ENCODE peak calls at places on chromosomes 1 and 21, in six cellular contexts. One of them, this sample, is unnamed.

GRCh38 chr1:121546830-121547680 is 362.3 kb downstream of the SRGAP2C start:
- DNase-seq in CD8-positive, alpha-beta memory T cell: no peak
- DNase-seq in Panc1: peak
- DNase-seq in neural progenitor cell: no peak
- DNase-seq in aorta: no peak
- DNase-seq in lung: no peak
- DNase-seq in this sample: no peak

GRCh38 chr1:201461783-201462441 is 7.1 kb downstream of the PHLDA3 start:
- DNase-seq in lung: peak
- DNase-seq in aorta: peak
- DNase-seq in Panc1: peak
- DNase-seq in CD8-positive, alpha-beta memory T cell: no peak
- DNase-seq in neural progenitor cell: no peak
- DNase-seq in this sample: peak

GRCh38 chr1:5311634-5312298 is 657.4 kb downstream of the AJAP1 start:
- DNase-seq in CD8-positive, alpha-beta memory T cell: no peak
- DNase-seq in neural progenitor cell: peak
- DNase-seq in aorta: no peak
- DNase-seq in Panc1: no peak
- DNase-seq in lung: no peak
- DNase-seq in this sample: no peak

GRCh38 chr1:64828829-64829228 is 84.0 kb downstream of the RAVER2 start:
- DNase-seq in neural progenitor cell: no peak
- DNase-seq in aorta: no peak
- DNase-seq in CD8-positive, alpha-beta memory T cell: no peak
- DNase-seq in lung: no peak
- DNase-seq in Panc1: no peak
- DNase-seq in this sample: no peak

GRCh38 chr21:26843912-26844257 is 1.3 kb downstream of the ADAMTS1 start:
- DNase-seq in neural progenitor cell: peak
- DNase-seq in Panc1: no peak
- DNase-seq in aorta: no peak
- DNase-seq in CD8-positive, alpha-beta memory T cell: no peak
- DNase-seq in lung: no peak
- DNase-seq in this sample: peak

GRCh38 chr1:159179906-159180305 is 8.5 kb downstream of the CADM3 start:
- DNase-seq in neural progenitor cell: no peak
- DNase-seq in CD8-positive, alpha-beta memory T cell: no peak
- DNase-seq in aorta: no peak
- DNase-seq in Panc1: no peak
- DNase-seq in lung: no peak
- DNase-seq in this sample: no peak

GRCh38 chr1:223186800-223187199 is 43.8 kb upstream of the TLR5 start:
- DNase-seq in CD8-positive, alpha-beta memory T cell: no peak
- DNase-seq in lung: no peak
- DNase-seq in neural progenitor cell: no peak
- DNase-seq in Panc1: no peak
- DNase-seq in aorta: no peak
- DNase-seq in this sample: no peak

GRCh38 chr1:151621351-151621750 is 9.5 kb downstream of the SNX27 start:
- DNase-seq in CD8-positive, alpha-beta memory T cell: no peak
- DNase-seq in aorta: no peak
- DNase-seq in neural progenitor cell: no peak
- DNase-seq in lung: no peak
- DNase-seq in Panc1: no peak
- DNase-seq in this sample: no peak

GRCh38 chr1:43367026-43367903 is 546 bp downstream of the ELOVL1 start:
- DNase-seq in neural progenitor cell: peak
- DNase-seq in CD8-positive, alpha-beta memory T cell: peak
- DNase-seq in Panc1: no peak
- DNase-seq in aorta: peak
- DNase-seq in lung: no peak
- DNase-seq in this sample: peak

GRCh38 chr1:102891868-102892625 is 216.3 kb downstream of the COL11A1 start:
- DNase-seq in Panc1: no peak
- DNase-seq in lung: no peak
- DNase-seq in aorta: no peak
- DNase-seq in CD8-positive, alpha-beta memory T cell: no peak
- DNase-seq in neural progenitor cell: no peak
- DNase-seq in this sample: peak

GRCh38 chr1:24199291-24199900 is 12.3 kb upstream of the IFNLR1 start:
- DNase-seq in lung: peak
- DNase-seq in CD8-positive, alpha-beta memory T cell: peak
- DNase-seq in aorta: peak
- DNase-seq in Panc1: peak
- DNase-seq in neural progenitor cell: peak
- DNase-seq in this sample: peak

GRCh38 chr1:180639871-180640270 is 8.0 kb downstream of the XPR1 start:
- DNase-seq in lung: no peak
- DNase-seq in Panc1: no peak
- DNase-seq in neural progenitor cell: peak
- DNase-seq in aorta: no peak
- DNase-seq in CD8-positive, alpha-beta memory T cell: no peak
- DNase-seq in this sample: no peak

GRCh38 chr1:166838766-166839599 is at the start of gene POGK:
- DNase-seq in Panc1: peak
- DNase-seq in aorta: peak
- DNase-seq in neural progenitor cell: peak
- DNase-seq in CD8-positive, alpha-beta memory T cell: peak
- DNase-seq in lung: peak
- DNase-seq in this sample: peak

GRCh38 chr1:15205586-15206346 is 41.3 kb upstream of the FHAD1 start:
- DNase-seq in neural progenitor cell: no peak
- DNase-seq in aorta: peak
- DNase-seq in lung: no peak
- DNase-seq in Panc1: no peak
- DNase-seq in CD8-positive, alpha-beta memory T cell: no peak
- DNase-seq in this sample: no peak

GRCh38 chr1:15210651-15211390 is 36.2 kb upstream of the FHAD1 start:
- DNase-seq in aorta: peak
- DNase-seq in CD8-positive, alpha-beta memory T cell: no peak
- DNase-seq in lung: no peak
- DNase-seq in neural progenitor cell: no peak
- DNase-seq in Panc1: no peak
- DNase-seq in this sample: no peak

GRCh38 chr1:15207031-15207828 is 39.8 kb upstream of the FHAD1 start:
- DNase-seq in CD8-positive, alpha-beta memory T cell: no peak
- DNase-seq in aorta: peak
- DNase-seq in lung: no peak
- DNase-seq in Panc1: no peak
- DNase-seq in neural progenitor cell: peak
- DNase-seq in this sample: no peak

GRCh38 chr1:15206418-15207030 is 40.5 kb upstream of the FHAD1 start:
- DNase-seq in CD8-positive, alpha-beta memory T cell: no peak
- DNase-seq in aorta: peak
- DNase-seq in lung: no peak
- DNase-seq in neural progenitor cell: peak
- DNase-seq in Panc1: no peak
- DNase-seq in this sample: peak

GRCh38 chr1:15207829-15208429 is 39.1 kb upstream of the FHAD1 start:
- DNase-seq in CD8-positive, alpha-beta memory T cell: no peak
- DNase-seq in neural progenitor cell: no peak
- DNase-seq in Panc1: no peak
- DNase-seq in aorta: peak
- DNase-seq in lung: no peak
- DNase-seq in this sample: no peak
- H3K27ac ChIP-seq in CD8-positive, alpha-beta memory T cell: no peak
- H3K27ac ChIP-seq in neural progenitor cell: no peak
- H3K27ac ChIP-seq in Panc1: no peak
- H3K27ac ChIP-seq in aorta: no peak
- H3K27ac ChIP-seq in lung: no peak
- H3K27ac ChIP-seq in this sample: no peak

GRCh38 chr1:54887665-54888071 is 673 bp upstream of the DHCR24 start:
- DNase-seq in lung: peak
- DNase-seq in Panc1: no peak
- DNase-seq in aorta: peak
- DNase-seq in neural progenitor cell: peak
- DNase-seq in CD8-positive, alpha-beta memory T cell: no peak
- DNase-seq in this sample: peak
- H3K27ac ChIP-seq in lung: no peak
- H3K27ac ChIP-seq in Panc1: peak
- H3K27ac ChIP-seq in aorta: no peak
- H3K27ac ChIP-seq in neural progenitor cell: peak
- H3K27ac ChIP-seq in CD8-positive, alpha-beta memory T cell: peak
- H3K27ac ChIP-seq in this sample: peak

GRCh38 chr1:68230901-68231626 is 1.3 kb downstream of the WLS start:
- DNase-seq in Panc1: no peak
- DNase-seq in neural progenitor cell: peak
- DNase-seq in CD8-positive, alpha-beta memory T cell: no peak
- DNase-seq in lung: peak
- DNase-seq in aorta: peak
- DNase-seq in this sample: peak
- H3K27ac ChIP-seq in Panc1: no peak
- H3K27ac ChIP-seq in neural progenitor cell: peak
- H3K27ac ChIP-seq in CD8-positive, alpha-beta memory T cell: no peak
- H3K27ac ChIP-seq in lung: peak
- H3K27ac ChIP-seq in aorta: no peak
- H3K27ac ChIP-seq in this sample: peak

GRCh38 chr21:34835526-34835925 is 166.7 kb downstream of the CLIC6 start:
- DNase-seq in aorta: no peak
- DNase-seq in Panc1: no peak
- DNase-seq in lung: peak
- DNase-seq in CD8-positive, alpha-beta memory T cell: no peak
- DNase-seq in neural progenitor cell: no peak
- DNase-seq in this sample: no peak

GRCh38 chr21:34834307-34834706 is 165.5 kb downstream of the CLIC6 start:
- DNase-seq in lung: no peak
- DNase-seq in Panc1: no peak
- DNase-seq in CD8-positive, alpha-beta memory T cell: no peak
- DNase-seq in neural progenitor cell: no peak
- DNase-seq in aorta: no peak
- DNase-seq in this sample: no peak

GRCh38 chr21:34834852-34835501 is 166.2 kb downstream of the CLIC6 start:
- DNase-seq in neural progenitor cell: no peak
- DNase-seq in CD8-positive, alpha-beta memory T cell: no peak
- DNase-seq in aorta: no peak
- DNase-seq in Panc1: no peak
- DNase-seq in lung: no peak
- DNase-seq in this sample: no peak

GRCh38 chr21:34836933-34837505 is 168.2 kb downstream of the CLIC6 start:
- DNase-seq in lung: no peak
- DNase-seq in CD8-positive, alpha-beta memory T cell: no peak
- DNase-seq in Panc1: no peak
- DNase-seq in neural progenitor cell: no peak
- DNase-seq in aorta: no peak
- DNase-seq in this sample: no peak

GRCh38 chr21:34836103-34836932 is 167.5 kb downstream of the CLIC6 start:
- DNase-seq in Panc1: peak
- DNase-seq in neural progenitor cell: no peak
- DNase-seq in aorta: peak
- DNase-seq in CD8-positive, alpha-beta memory T cell: no peak
- DNase-seq in lung: peak
- DNase-seq in this sample: no peak
- H3K27ac ChIP-seq in Panc1: no peak
- H3K27ac ChIP-seq in neural progenitor cell: no peak
- H3K27ac ChIP-seq in aorta: no peak
- H3K27ac ChIP-seq in CD8-positive, alpha-beta memory T cell: no peak
- H3K27ac ChIP-seq in lung: no peak
- H3K27ac ChIP-seq in this sample: peak